ENCODE peak calls at places on chromosome 20, in ten cellular contexts. F is SK-N-SH; U is heart right ventricle; B is left ventricle myocardium inferior; V is breast epithelium; K is RWPE2; G is stomach; Q is CD4-positive, alpha-beta memory T cell; S is left lung; A is cardiac muscle cell. E is an unnamed sample.

GRCh38 chr20:8272758-8273157 is 140.7 kb downstream of the PLCB1 start:
- DNase-seq in F (no peak), U (no peak), B (no peak), V (no peak), K (no peak), G (no peak), Q (no peak), S (no peak), A (no peak), E (no peak)

GRCh38 chr20:50582591-50583234 is 72.5 kb downstream of the PTPN1 start:
- DNase-seq in F (no peak), U (no peak), B (no peak), V (no peak), K (peak; percentile 81), G (no peak), Q (no peak), S (no peak), A (no peak), E (no peak)

GRCh38 chr20:10961651-10962288 is 288.0 kb upstream of the JAG1 start:
- DNase-seq in F (no peak), U (no peak), B (no peak), V (no peak), K (no peak), G (no peak), Q (no peak), S (no peak), A (no peak), E (no peak)

GRCh38 chr20:25070821-25071473 is 11.0 kb downstream of the VSX1 start:
- DNase-seq in F (no peak), U (no peak), B (no peak), V (no peak), K (no peak), G (peak; percentile 10), Q (no peak), S (no peak), A (no peak), E (no peak)

GRCh38 chr20:50848846-50849673 is 54.2 kb downstream of the BCAS4 start:
- DNase-seq in F (peak; percentile 76), U (no peak), B (no peak), V (peak; percentile 32), K (peak; percentile 82), G (peak; percentile 53), Q (no peak), S (no peak), A (no peak), E (no peak)

GRCh38 chr20:18811186-18811585 is 2.4 kb upstream of the SCP2D1 start:
- DNase-seq in F (no peak), U (no peak), B (no peak), V (no peak), K (no peak), G (no peak), Q (no peak), S (no peak), A (no peak), E (no peak)

GRCh38 chr20:23928788-23929187 is 49.2 kb upstream of the CST5 start:
- DNase-seq in F (no peak), U (no peak), B (no peak), V (no peak), K (no peak), G (no peak), Q (peak; percentile 56), S (no peak), A (no peak), E (peak; percentile 45)

GRCh38 chr20:18258126-18258860 is 30.0 kb upstream of the ZNF133 start:
- DNase-seq in F (peak; percentile 45), U (no peak), B (no peak), V (no peak), K (no peak), G (no peak), Q (no peak), S (no peak), A (no peak), E (no peak)

GRCh38 chr20:62333820-62334595 is 31.2 kb downstream of the ADRM1 start:
- DNase-seq in F (no peak), U (peak; percentile 8), B (no peak), V (no peak), K (peak; percentile 88), G (no peak), Q (peak; percentile 3), S (peak; percentile 74), A (no peak), E (no peak)

GRCh38 chr20:62336329-62336728 is 30.8 kb downstream of the LAMA5 start:
- DNase-seq in F (no peak), U (no peak), B (no peak), V (no peak), K (no peak), G (no peak), Q (peak; percentile 26), S (peak; percentile 50), A (no peak), E (no peak)

GRCh38 chr20:62332989-62333819 is 30.4 kb downstream of the ADRM1 start:
- DNase-seq in F (no peak), U (peak; percentile 11), B (no peak), V (no peak), K (peak; percentile 91), G (no peak), Q (peak; percentile 21), S (peak; percentile 67), A (no peak), E (no peak)

GRCh38 chr20:62335532-62335931 is 31.6 kb downstream of the LAMA5 start:
- DNase-seq in F (no peak), U (no peak), B (no peak), V (no peak), K (no peak), G (no peak), Q (peak; percentile 24), S (peak; percentile 48), A (no peak), E (no peak)

DNA sequence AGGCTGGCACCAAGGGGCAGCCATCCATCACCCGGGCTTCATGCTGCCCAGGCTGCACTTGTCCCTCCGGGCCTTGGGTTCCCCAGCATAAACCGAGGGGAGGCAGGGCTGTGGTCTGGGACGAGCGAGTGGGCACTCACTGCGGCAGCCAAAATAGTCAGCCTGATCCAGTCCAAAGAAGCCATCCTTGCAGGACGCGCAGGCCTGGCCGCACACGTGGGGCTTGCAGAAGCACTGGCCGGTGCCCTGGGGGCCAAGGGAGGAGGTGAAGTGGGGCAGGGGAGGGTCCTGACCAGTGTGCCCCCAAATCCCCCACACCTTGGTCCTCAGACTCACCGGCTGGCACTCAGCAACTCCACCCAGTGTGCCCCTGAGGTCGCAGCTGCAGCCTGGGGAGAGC is 32.1 kb downstream of the ADRM1 start:
- DNase-seq in F (no peak), U (no peak), B (no peak), V (no peak), K (peak; percentile 86), G (no peak), Q (peak; percentile 33), S (peak; percentile 74), A (no peak), E (no peak)
- H3K27me3 ChIP-seq in F (no peaks in the 10 kb centered on the region), U (no peaks in the 10 kb centered on the region), B (no peaks in the 10 kb centered on the region), V (no peaks in the 10 kb centered on the region), K (no peaks in the 10 kb centered on the region), G (no peaks in the 10 kb centered on the region), Q (no peaks in the 10 kb centered on the region), S (no peaks in the 10 kb centered on the region), A (no peaks in the 10 kb centered on the region), E (no peaks in the 10 kb centered on the region)

GRCh38 chr20:3797226-3797545 is 1.1 kb downstream of the CDC25B start:
- DNase-seq in F (peak; percentile 10), U (no peak), B (no peak), V (no peak), K (no peak), G (no peak), Q (no peak), S (no peak), A (no peak), E (no peak)
- H3K4me3 ChIP-seq in F (peak overlapping the region; percentile 70), U (no peak overlapping the region), B (peak overlapping the region; percentile 71), V (peak overlapping the region; percentile 59), K (peak overlapping the region; percentile 82), G (peak overlapping the region; percentile 65), Q (peak overlapping the region; percentile 97), S (peak overlapping the region; percentile 79), A (peak overlapping the region; percentile 49), E (peak overlapping the region; percentile 90)

GRCh38 chr20:61517419-61517818 is 265.4 kb downstream of the CDH4 start:
- DNase-seq in F (no peak), U (no peak), B (no peak), V (no peak), K (peak; percentile 69), G (no peak), Q (no peak), S (no peak), A (no peak), E (no peak)

GRCh38 chr20:61518424-61518951 is 266.4 kb downstream of the CDH4 start:
- DNase-seq in F (no peak), U (no peak), B (no peak), V (no peak), K (peak; percentile 27), G (no peak), Q (no peak), S (no peak), A (no peak), E (no peak)

GRCh38 chr20:61515922-61516321 is 263.9 kb downstream of the CDH4 start:
- DNase-seq in F (no peak), U (no peak), B (no peak), V (no peak), K (peak; percentile 81), G (no peak), Q (no peak), S (no peak), A (no peak), E (no peak)

GRCh38 chr20:61514805-61515505 is 262.9 kb downstream of the CDH4 start:
- DNase-seq in F (no peak), U (no peak), B (no peak), V (no peak), K (peak; percentile 79), G (no peak), Q (no peak), S (no peak), A (no peak), E (no peak)

DNA sequence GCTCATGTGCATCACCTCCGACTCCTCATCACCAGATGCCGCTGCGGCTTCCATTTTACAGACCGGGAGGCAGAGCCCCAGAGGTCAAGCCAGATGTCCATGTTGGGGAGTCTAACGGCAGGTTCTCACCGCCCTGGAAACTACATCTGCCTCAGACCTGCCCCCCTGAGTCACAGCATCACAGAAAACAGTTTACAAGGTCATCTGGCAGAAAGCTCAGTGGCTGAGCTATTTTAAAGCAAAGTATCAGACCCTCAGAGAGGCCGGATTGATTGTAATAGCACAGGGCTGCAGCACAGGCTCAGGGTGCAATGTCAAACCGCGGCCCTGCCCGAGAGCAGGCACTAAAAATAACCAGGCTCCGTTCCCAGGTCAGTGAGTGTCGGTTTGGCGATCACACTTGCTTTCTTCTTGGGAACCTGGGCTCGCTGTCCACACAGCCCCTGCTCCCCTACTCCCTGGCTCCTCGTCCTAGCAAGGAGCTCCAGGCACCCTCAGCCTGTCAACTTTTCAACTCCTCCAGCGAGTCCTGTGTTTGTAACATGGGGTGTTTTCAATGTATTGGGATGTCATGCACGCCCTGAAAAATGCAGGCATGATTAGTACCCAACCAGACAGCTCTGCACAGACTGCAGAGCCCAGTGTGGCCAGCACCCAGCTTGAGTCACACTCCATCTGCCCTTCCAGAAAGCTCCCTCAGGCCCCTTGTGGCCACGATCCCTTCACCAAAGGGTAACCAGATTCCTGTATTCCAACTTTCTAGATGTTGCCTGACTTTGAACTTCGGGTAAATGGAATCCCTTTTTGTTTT is 264.5 kb downstream of the CDH4 start:
- DNase-seq in F (no peak), U (peak; percentile 37), B (peak; percentile 30), V (no peak), K (peak; percentile 75), G (no peak), Q (no peak), S (no peak), A (no peak), E (no peak)
- H3K27me3 ChIP-seq in F (no peaks in the 10 kb centered on the region), U (no peaks in the 10 kb centered on the region), B (peaks cover 25% of the 10 kb centered on the region), V (no peaks in the 10 kb centered on the region), K (no peaks in the 10 kb centered on the region), G (no peaks in the 10 kb centered on the region), Q (no peaks in the 10 kb centered on the region), S (peaks cover 55% of the 10 kb centered on the region), A (no peaks in the 10 kb centered on the region), E (no peaks in the 10 kb centered on the region)

DNA sequence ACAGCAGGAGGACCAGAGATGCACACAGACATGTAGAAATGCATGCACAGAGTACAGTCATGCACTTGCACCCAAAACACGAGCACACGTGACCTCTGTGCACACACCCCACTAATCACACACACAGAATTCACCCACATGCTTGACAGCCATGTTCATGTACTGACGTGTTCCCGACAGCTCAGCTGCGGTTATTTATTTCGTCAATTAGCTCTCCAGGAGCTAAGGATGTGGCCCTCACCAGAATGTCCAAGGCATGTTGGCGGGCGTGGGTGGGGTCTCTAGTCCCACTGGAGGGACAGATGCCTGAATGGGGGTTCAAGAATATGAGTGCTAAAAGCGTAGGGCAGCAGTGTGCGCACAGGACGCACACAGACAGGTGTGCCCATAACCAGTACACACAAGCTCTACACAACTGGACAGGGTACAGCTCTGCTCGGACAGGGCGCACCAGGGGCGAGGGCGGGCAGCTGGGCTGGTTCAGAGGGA is 571 bp upstream of the PRPF6 start:
- DNase-seq in F (no peak), U (no peak), B (no peak), V (no peak), K (peak; percentile 87), G (no peak), Q (peak; percentile 76), S (no peak), A (no peak), E (peak; percentile 23)
- H3K4me3 ChIP-seq in F (peak overlapping the region; percentile 98), U (peak overlapping the region; percentile 83), B (peak overlapping the region; percentile 96), V (peak overlapping the region; percentile 85), K (peak overlapping the region; percentile 64), G (peak overlapping the region; percentile 86), Q (peak overlapping the region; percentile 39), S (peak overlapping the region; percentile 97), A (peak overlapping the region; percentile 75), E (peak overlapping the region; percentile 78)